ENCODE peak calls at places on chromosome 9, in seven cellular contexts. One of them, this sample, is unnamed.

GRCh38 chr9:34375901-34376595 is 650 bp downstream of the MYORG start:
- DNase-seq in NCI-H1105 treated with DMSO at 0.1 percent for 48 hours: peak; percentile 21
- DNase-seq in T follicular helper cell: no peak
- DNase-seq in CD8-positive, alpha-beta memory T cell: peak; percentile 57
- DNase-seq in Daoy: peak; percentile 67
- DNase-seq in mucosa of gallbladder: peak; percentile 59
- DNase-seq in HS-5: no peak
- DNase-seq in this sample: peak; percentile 55

GRCh38 chr9:122133984-122134535 is 25.5 kb downstream of the NDUFA8 start:
- DNase-seq in NCI-H1105 treated with DMSO at 0.1 percent for 48 hours: no peak
- DNase-seq in T follicular helper cell: no peak
- DNase-seq in CD8-positive, alpha-beta memory T cell: no peak
- DNase-seq in Daoy: no peak
- DNase-seq in mucosa of gallbladder: no peak
- DNase-seq in HS-5: no peak
- DNase-seq in this sample: no peak

GRCh38 chr9:121538221-121538620 is 38.6 kb upstream of the GGTA1 start:
- DNase-seq in NCI-H1105 treated with DMSO at 0.1 percent for 48 hours: no peak
- DNase-seq in T follicular helper cell: no peak
- DNase-seq in CD8-positive, alpha-beta memory T cell: no peak
- DNase-seq in Daoy: no peak
- DNase-seq in mucosa of gallbladder: no peak
- DNase-seq in HS-5: no peak
- DNase-seq in this sample: no peak

GRCh38 chr9:126150411-126151030 is 176.1 kb upstream of the MVB12B start:
- DNase-seq in NCI-H1105 treated with DMSO at 0.1 percent for 48 hours: no peak
- DNase-seq in T follicular helper cell: no peak
- DNase-seq in CD8-positive, alpha-beta memory T cell: no peak
- DNase-seq in Daoy: no peak
- DNase-seq in mucosa of gallbladder: no peak
- DNase-seq in HS-5: no peak
- DNase-seq in this sample: no peak

GRCh38 chr9:38318755-38319495 is 73.6 kb upstream of the ALDH1B1 start:
- DNase-seq in NCI-H1105 treated with DMSO at 0.1 percent for 48 hours: no peak
- DNase-seq in T follicular helper cell: no peak
- DNase-seq in CD8-positive, alpha-beta memory T cell: no peak
- DNase-seq in Daoy: peak; percentile 74
- DNase-seq in mucosa of gallbladder: peak; percentile 21
- DNase-seq in HS-5: no peak
- DNase-seq in this sample: no peak

GRCh38 chr9:124008307-124008854 is 3.2 kb upstream of the LHX2 start:
- DNase-seq in NCI-H1105 treated with DMSO at 0.1 percent for 48 hours: peak; percentile 70
- DNase-seq in T follicular helper cell: no peak
- DNase-seq in CD8-positive, alpha-beta memory T cell: no peak
- DNase-seq in Daoy: peak; percentile 64
- DNase-seq in mucosa of gallbladder: no peak
- DNase-seq in HS-5: no peak
- DNase-seq in this sample: no peak

GRCh38 chr9:1273859-1274258 is 223.7 kb downstream of the DMRT2 start:
- DNase-seq in NCI-H1105 treated with DMSO at 0.1 percent for 48 hours: no peak
- DNase-seq in T follicular helper cell: no peak
- DNase-seq in CD8-positive, alpha-beta memory T cell: no peak
- DNase-seq in Daoy: peak; percentile 51
- DNase-seq in mucosa of gallbladder: no peak
- DNase-seq in HS-5: peak; percentile 26
- DNase-seq in this sample: no peak

GRCh38 chr9:4305065-4305481 is 5.2 kb upstream of the GLIS3 start:
- DNase-seq in NCI-H1105 treated with DMSO at 0.1 percent for 48 hours: no peak
- DNase-seq in T follicular helper cell: no peak
- DNase-seq in CD8-positive, alpha-beta memory T cell: no peak
- DNase-seq in Daoy: no peak
- DNase-seq in mucosa of gallbladder: peak; percentile 45
- DNase-seq in HS-5: no peak
- DNase-seq in this sample: no peak

GRCh38 chr9:129027685-129028191 is 393 bp downstream of the SH3GLB2 start:
- DNase-seq in NCI-H1105 treated with DMSO at 0.1 percent for 48 hours: peak; percentile 46
- DNase-seq in T follicular helper cell: peak; percentile 66
- DNase-seq in CD8-positive, alpha-beta memory T cell: no peak
- DNase-seq in Daoy: no peak
- DNase-seq in mucosa of gallbladder: peak; percentile 16
- DNase-seq in HS-5: no peak
- DNase-seq in this sample: no peak

GRCh38 chr9:109349431-109349846 is 28.6 kb upstream of the EPB41L4B start:
- DNase-seq in NCI-H1105 treated with DMSO at 0.1 percent for 48 hours: peak; percentile 95
- DNase-seq in T follicular helper cell: no peak
- DNase-seq in CD8-positive, alpha-beta memory T cell: no peak
- DNase-seq in Daoy: peak; percentile 80
- DNase-seq in mucosa of gallbladder: no peak
- DNase-seq in HS-5: peak; percentile 79
- DNase-seq in this sample: no peak

GRCh38 chr9:38006163-38006562 is 62.9 kb downstream of the SHB start:
- DNase-seq in NCI-H1105 treated with DMSO at 0.1 percent for 48 hours: no peak
- DNase-seq in T follicular helper cell: no peak
- DNase-seq in CD8-positive, alpha-beta memory T cell: no peak
- DNase-seq in Daoy: peak; percentile 62
- DNase-seq in mucosa of gallbladder: no peak
- DNase-seq in HS-5: no peak
- DNase-seq in this sample: no peak

GRCh38 chr9:99349870-99350269 is 127.8 kb downstream of the SEC61B start:
- DNase-seq in NCI-H1105 treated with DMSO at 0.1 percent for 48 hours: no peak
- DNase-seq in T follicular helper cell: no peak
- DNase-seq in CD8-positive, alpha-beta memory T cell: no peak
- DNase-seq in Daoy: no peak
- DNase-seq in mucosa of gallbladder: no peak
- DNase-seq in HS-5: no peak
- DNase-seq in this sample: no peak

GRCh38 chr9:99445920-99446319 is 223.8 kb downstream of the SEC61B start:
- DNase-seq in NCI-H1105 treated with DMSO at 0.1 percent for 48 hours: no peak
- DNase-seq in T follicular helper cell: no peak
- DNase-seq in CD8-positive, alpha-beta memory T cell: no peak
- DNase-seq in Daoy: no peak
- DNase-seq in mucosa of gallbladder: no peak
- DNase-seq in HS-5: no peak
- DNase-seq in this sample: no peak

GRCh38 chr9:136201609-136202448 is 3.1 kb downstream of the LHX3 start:
- DNase-seq in NCI-H1105 treated with DMSO at 0.1 percent for 48 hours: no peak
- DNase-seq in T follicular helper cell: no peak
- DNase-seq in CD8-positive, alpha-beta memory T cell: no peak
- DNase-seq in Daoy: peak; percentile 41
- DNase-seq in mucosa of gallbladder: no peak
- DNase-seq in HS-5: no peak
- DNase-seq in this sample: no peak

GRCh38 chr9:125361837-125362531 is 100.4 kb downstream of the GAPVD1 start:
- DNase-seq in NCI-H1105 treated with DMSO at 0.1 percent for 48 hours: no peak
- DNase-seq in T follicular helper cell: no peak
- DNase-seq in CD8-positive, alpha-beta memory T cell: no peak
- DNase-seq in Daoy: no peak
- DNase-seq in mucosa of gallbladder: no peak
- DNase-seq in HS-5: no peak
- DNase-seq in this sample: no peak

GRCh38 chr9:16715404-16715803 is 155.1 kb downstream of the BNC2 start:
- DNase-seq in NCI-H1105 treated with DMSO at 0.1 percent for 48 hours: no peak
- DNase-seq in T follicular helper cell: no peak
- DNase-seq in CD8-positive, alpha-beta memory T cell: no peak
- DNase-seq in Daoy: peak; percentile 17
- DNase-seq in mucosa of gallbladder: no peak
- DNase-seq in HS-5: no peak
- DNase-seq in this sample: no peak

GRCh38 chr9:121620777-121621437 is 30.5 kb upstream of the DAB2IP start:
- DNase-seq in NCI-H1105 treated with DMSO at 0.1 percent for 48 hours: peak; percentile 23
- DNase-seq in T follicular helper cell: no peak
- DNase-seq in CD8-positive, alpha-beta memory T cell: no peak
- DNase-seq in Daoy: peak; percentile 69
- DNase-seq in mucosa of gallbladder: no peak
- DNase-seq in HS-5: no peak
- DNase-seq in this sample: no peak

GRCh38 chr9:85640425-85640824 is 101.3 kb downstream of the AGTPBP1 start:
- DNase-seq in NCI-H1105 treated with DMSO at 0.1 percent for 48 hours: no peak
- DNase-seq in T follicular helper cell: no peak
- DNase-seq in CD8-positive, alpha-beta memory T cell: no peak
- DNase-seq in Daoy: no peak
- DNase-seq in mucosa of gallbladder: no peak
- DNase-seq in HS-5: no peak
- DNase-seq in this sample: no peak

GRCh38 chr9:89732295-89732951 is 127.6 kb downstream of the GADD45G start:
- DNase-seq in NCI-H1105 treated with DMSO at 0.1 percent for 48 hours: peak; percentile 4
- DNase-seq in T follicular helper cell: no peak
- DNase-seq in CD8-positive, alpha-beta memory T cell: no peak
- DNase-seq in Daoy: no peak
- DNase-seq in mucosa of gallbladder: no peak
- DNase-seq in HS-5: no peak
- DNase-seq in this sample: no peak

GRCh38 chr9:74555015-74555414 is 57.9 kb downstream of the RORB start:
- DNase-seq in NCI-H1105 treated with DMSO at 0.1 percent for 48 hours: no peak
- DNase-seq in T follicular helper cell: no peak
- DNase-seq in CD8-positive, alpha-beta memory T cell: no peak
- DNase-seq in Daoy: peak; percentile 57
- DNase-seq in mucosa of gallbladder: no peak
- DNase-seq in HS-5: no peak
- DNase-seq in this sample: no peak

GRCh38 chr9:127148014-127148413 is 25.6 kb upstream of the ANGPTL2 start:
- DNase-seq in NCI-H1105 treated with DMSO at 0.1 percent for 48 hours: no peak
- DNase-seq in T follicular helper cell: no peak
- DNase-seq in CD8-positive, alpha-beta memory T cell: no peak
- DNase-seq in Daoy: no peak
- DNase-seq in mucosa of gallbladder: no peak
- DNase-seq in HS-5: no peak
- DNase-seq in this sample: no peak

GRCh38 chr9:123445981-123446610 is 90.1 kb downstream of the CRB2 start:
- DNase-seq in NCI-H1105 treated with DMSO at 0.1 percent for 48 hours: no peak
- DNase-seq in T follicular helper cell: no peak
- DNase-seq in CD8-positive, alpha-beta memory T cell: no peak
- DNase-seq in Daoy: peak; percentile 98
- DNase-seq in mucosa of gallbladder: no peak
- DNase-seq in HS-5: no peak
- DNase-seq in this sample: no peak

GRCh38 chr9:101465330-101465915 is 29.8 kb upstream of the ALDOB start:
- DNase-seq in NCI-H1105 treated with DMSO at 0.1 percent for 48 hours: no peak
- DNase-seq in T follicular helper cell: no peak
- DNase-seq in CD8-positive, alpha-beta memory T cell: no peak
- DNase-seq in Daoy: peak; percentile 86
- DNase-seq in mucosa of gallbladder: peak; percentile 27
- DNase-seq in HS-5: no peak
- DNase-seq in this sample: no peak